ENCODE peak calls at places on chromosomes 2 and 18, in five cellular contexts. S, J, X, F and T are unnamed samples.

GRCh38 chr2:224849264-224849663 is 133.1 kb upstream of the CCDC195 start:
- DNase-seq in J (no peak), X (no peak), F (no peak), S (no peak), T (no peak)

GRCh38 chr2:205198130-205198505 is 484.2 kb upstream of the NRP2 start:
- DNase-seq in S (no peak), J (no peak), F (no peak), X (peak), T (peak)

GRCh38 chr2:149931486-149931885 is 343.9 kb upstream of the MMADHC start:
- DNase-seq in X (no peak), J (no peak), F (no peak), S (no peak), T (no peak)

GRCh38 chr18:3410273-3410672 is 39.7 kb upstream of the TGIF1 start:
- DNase-seq in S (no peak), X (no peak), F (no peak), J (no peak), T (no peak)

GRCh38 chr2:212227755-212228154 is 310.8 kb downstream of the ERBB4 start:
- DNase-seq in J (no peak), X (peak), S (no peak), F (no peak), T (peak)

GRCh38 chr2:101420623-101421022 is 33.3 kb upstream of the CREG2 start:
- DNase-seq in F (no peak), X (peak), S (no peak), J (no peak), T (peak)

GRCh38 chr2:126882736-126883660 is 15.7 kb upstream of the TEX51 start:
- DNase-seq in X (no peak), S (no peak), F (no peak), J (no peak), T (no peak)

GRCh38 chr2:84959494-84960156 is 11.3 kb upstream of the KCMF1 start:
- DNase-seq in F (no peak), X (peak), J (no peak), S (no peak), T (no peak)

GRCh38 chr2:128178650-128179460 is 87.9 kb downstream of the UGGT1 start:
- DNase-seq in S (peak), F (peak), X (peak), J (peak), T (peak)

GRCh38 chr2:119241205-119241532 is 17.5 kb downstream of the STEAP3 start:
- DNase-seq in J (no peak), X (no peak), S (no peak), F (no peak), T (no peak)

GRCh38 chr2:37326866-37327634 is 2.4 kb upstream of the PRKD3 start:
- DNase-seq in F (no peak), J (no peak), S (no peak), X (peak), T (peak)
- H3K4me3 ChIP-seq in F (no peak), J (no peak), S (no peak), X (no peak), T (peak)

DNA sequence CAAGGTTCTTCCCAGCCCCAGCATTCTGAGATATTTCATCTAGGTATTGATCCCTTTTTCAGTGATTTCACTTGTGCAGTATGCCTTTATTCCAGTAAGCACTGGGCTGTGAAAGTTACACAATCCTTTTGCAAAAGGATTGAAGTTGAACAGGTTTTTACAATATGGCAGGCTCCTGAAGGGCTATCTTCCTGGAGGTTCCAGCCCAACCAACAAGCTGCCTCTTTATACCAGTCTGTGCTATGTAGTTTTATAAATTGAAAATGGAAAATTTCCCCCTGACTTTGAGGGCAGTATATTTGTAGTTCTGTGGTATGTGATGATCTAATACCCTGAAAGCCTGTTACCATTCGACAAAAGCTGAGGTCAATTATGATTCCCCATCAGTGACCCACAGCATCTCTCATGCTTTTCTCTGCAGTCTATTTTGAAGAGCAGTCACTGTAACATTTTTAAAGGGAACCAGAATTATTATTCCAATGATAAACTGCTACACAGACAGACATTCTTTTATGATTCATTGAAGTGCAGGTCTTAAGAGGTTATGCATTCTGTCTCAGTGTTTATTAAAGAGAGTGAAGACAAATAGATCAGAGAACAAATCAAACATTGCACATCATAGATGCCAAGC is 35.2 kb upstream of the STPG4 start:
- DNase-seq in S (no peak), X (peak), J (no peak), F (no peak), T (peak)
- H3K4me3 ChIP-seq in S (no peak), X (no peak), J (no peak), F (no peak), T (no peak)

DNA sequence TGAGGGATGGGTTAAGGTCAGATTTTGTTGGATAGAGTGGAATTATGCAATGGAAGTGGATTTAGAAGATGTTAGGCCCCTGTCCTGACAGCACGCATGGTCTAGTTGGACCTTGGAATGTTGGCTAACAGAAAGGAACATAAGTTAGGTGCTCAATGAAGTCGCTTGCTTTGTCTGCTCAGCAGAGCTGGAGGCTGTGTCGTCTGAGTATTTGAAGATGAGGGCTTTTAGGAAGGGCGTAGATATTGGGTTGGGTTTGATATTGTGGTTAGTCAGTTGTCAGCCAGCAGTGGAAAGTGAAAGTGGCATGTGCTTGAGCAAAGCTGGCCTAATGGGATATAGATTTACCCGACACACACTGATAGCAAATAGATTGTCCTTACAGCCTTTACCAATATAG is 239.3 kb downstream of the PRKCE start:
- DNase-seq in S (no peak), J (peak), X (no peak), F (no peak), T (no peak)
- H3K4me3 ChIP-seq in S (no peak), J (no peak), X (no peak), F (no peak), T (no peak)

DNA sequence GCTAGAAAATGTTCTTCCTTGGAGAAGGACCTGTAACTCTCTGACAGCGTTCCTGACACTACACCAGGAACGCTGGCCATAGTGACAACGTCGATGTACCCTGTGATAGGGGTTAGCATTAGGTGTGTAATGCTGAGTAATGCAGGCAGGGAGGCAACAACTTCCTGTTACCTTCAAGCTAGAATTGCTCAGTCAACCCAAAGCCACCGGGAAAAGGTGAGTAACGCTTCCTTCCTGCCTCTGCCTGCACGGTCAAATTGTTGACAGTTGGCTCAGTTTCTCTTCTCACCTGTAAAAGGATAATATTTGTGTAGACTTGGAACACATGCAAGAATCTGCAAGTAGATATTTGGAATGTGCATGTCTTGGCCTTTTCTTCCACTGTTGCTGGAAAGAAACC is 12.7 kb downstream of the FAM110C start:
- DNase-seq in J (peak), F (peak), S (no peak), X (no peak), T (no peak)
- H3K4me3 ChIP-seq in J (peak), F (no peak), S (no peak), X (no peak), T (no peak)

GRCh38 chr2:71126957-71127356 is 3.1 kb downstream of the MCEE start:
- DNase-seq in S (no peak), J (no peak), X (no peak), F (no peak), T (no peak)

GRCh38 chr2:71130325-71131260 is at the start of gene MPHOSPH10:
- DNase-seq in S (peak), F (peak), X (peak), J (peak), T (peak)

GRCh38 chr2:71129891-71130324 is at the start of gene MCEE:
- DNase-seq in S (peak), F (peak), X (no peak), J (peak), T (peak)

GRCh38 chr2:71125506-71126294 is 4.3 kb downstream of the MCEE start:
- DNase-seq in J (no peak), X (no peak), F (no peak), S (no peak), T (no peak)

GRCh38 chr2:71129114-71129890 is 727 bp downstream of the MCEE start:
- DNase-seq in F (no peak), J (no peak), X (peak), S (no peak), T (no peak)
- H3K4me3 ChIP-seq in F (peak), J (peak), X (peak), S (peak), T (peak)